ENCODE peak calls at places on chromosomes 2 and 18, in seven cellular contexts. O is K562, E is HCT116, P is endothelial cell of umbilical vein, L is GM12878, Y is HepG2, K is H1. C is an unnamed sample.

GRCh38 chr2:113219092-113219441 is 45.3 kb downstream of the PSD4 start:
- DNase-seq in O (no peak), E (no peak), P (no peak), L (no peak), Y (no peak), K (no peak), C (no peak)

GRCh38 chr2:197838036-197838435 is 33.6 kb downstream of the PLCL1 start:
- DNase-seq in O (no peak), E (no peak), P (peak; percentile 41), L (peak; percentile 30), Y (no peak), K (no peak), C (peak; percentile 36)

GRCh38 chr2:174681983-174682577 is 82.2 kb downstream of the CHRNA1 start:
- DNase-seq in O (no peak), E (no peak), P (peak; percentile 55), L (no peak), Y (no peak), K (peak; percentile 66), C (no peak)

GRCh38 chr2:58313926-58314325 is 72.8 kb upstream of the FANCL start:
- DNase-seq in O (no peak), E (no peak), P (no peak), L (no peak), Y (no peak), K (no peak), C (no peak)

GRCh38 chr2:84858123-84858522 is 22.8 kb downstream of the TRABD2A start:
- DNase-seq in O (no peak), E (no peak), P (no peak), L (no peak), Y (no peak), K (no peak), C (no peak)

GRCh38 chr18:8933714-8934284 is 168.7 kb upstream of the NDUFV2 start:
- DNase-seq in O (no peak), E (no peak), P (no peak), L (no peak), Y (no peak), K (no peak), C (peak; percentile 49)

GRCh38 chr2:9556121-9556869 is 665 bp upstream of the ADAM17 start:
- DNase-seq in O (no peak), E (no peak), P (peak; percentile 51), L (no peak), Y (no peak), K (no peak), C (peak; percentile 22)

GRCh38 chr2:174903243-174903513 is 102.0 kb downstream of the CHN1 start:
- DNase-seq in O (no peak), E (no peak), P (no peak), L (no peak), Y (no peak), K (no peak), C (no peak)

GRCh38 chr2:230430957-230431635 is 15.1 kb downstream of the SP100 start:
- DNase-seq in O (no peak), E (no peak), P (no peak), L (no peak), Y (no peak), K (no peak), C (no peak)

DNA sequence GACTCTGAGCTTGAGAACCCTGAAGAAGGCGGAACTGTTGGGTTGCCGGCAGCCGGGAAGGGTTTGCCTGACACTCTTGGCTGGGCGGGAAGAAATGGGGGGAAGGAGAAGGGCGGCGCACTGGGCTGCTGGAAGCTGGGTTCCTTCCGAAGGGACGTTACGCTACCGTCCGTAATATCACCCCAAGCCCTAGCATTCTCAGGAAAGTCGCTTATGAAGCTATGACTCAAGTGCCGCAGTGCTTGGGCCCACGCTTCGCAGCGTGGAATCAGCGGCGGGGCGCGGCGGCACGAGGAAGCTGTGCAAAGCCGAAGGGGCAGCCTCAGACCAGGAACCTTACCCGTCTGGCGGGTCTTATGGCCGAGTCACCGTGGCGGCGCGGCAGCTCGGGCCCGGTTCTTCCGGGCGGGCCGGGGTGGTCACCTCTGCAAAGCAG is 50.2 kb upstream of the SIGLEC15 start:
- DNase-seq in O (peak; percentile 18), E (peak; percentile 69), P (peak; percentile 89), L (no peak), Y (no peak), K (peak; percentile 75), C (peak; percentile 63)
- H3K9ac ChIP-seq in O (peak overlapping the region; percentile 78), E (peak overlapping the region; percentile 87), P (peak overlapping the region; percentile 80), L (peak overlapping the region; percentile 59), Y (no peak overlapping the region), K (no peak overlapping the region), C (peak overlapping the region; percentile 59)

DNA sequence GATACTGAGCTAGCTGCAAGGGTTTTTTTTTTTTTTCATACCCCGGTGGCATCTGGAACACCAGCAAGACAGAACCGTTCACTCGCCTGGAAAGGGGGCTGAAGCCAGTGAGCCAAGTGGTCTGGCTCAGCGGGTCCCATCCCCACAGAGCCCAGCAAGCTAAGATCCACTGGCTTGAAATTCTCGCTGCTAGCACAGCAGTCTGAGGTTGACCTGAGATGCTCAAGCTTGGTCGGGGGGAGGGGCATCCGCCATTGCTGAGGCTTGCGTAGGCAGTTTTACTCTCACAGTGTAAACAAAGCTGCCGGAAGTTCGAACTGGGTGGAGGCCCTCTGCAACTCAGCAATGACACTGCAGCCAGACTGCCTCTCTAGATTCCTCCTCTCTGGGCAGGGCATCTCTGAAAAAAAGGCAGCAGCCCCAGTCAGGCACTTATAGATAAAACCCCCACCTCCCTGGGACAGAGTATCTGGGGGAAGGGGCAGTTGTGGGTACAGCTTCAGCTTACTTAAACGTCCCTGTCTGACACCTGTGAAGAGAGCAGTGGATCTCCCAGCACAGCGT is 5.1 kb upstream of the MIB1 start:
- DNase-seq in O (peak; percentile 73), E (no peak), P (peak; percentile 27), L (no peak), Y (peak; percentile 79), K (peak; percentile 66), C (peak; percentile 73)
- TF ChIP-seq POLR2A in O (peak; percentile 71), E (no peak), P (no peak), L (no peak), Y (no peak), K (no peak), C (no peak)

GRCh38 chr2:55885944-55886281 is 37.7 kb downstream of the EFEMP1 start:
- DNase-seq in O (no peak), E (no peak), P (no peak), L (no peak), Y (no peak), K (no peak), C (no peak)

GRCh38 chr2:55887351-55887750 is 36.2 kb downstream of the EFEMP1 start:
- DNase-seq in O (no peak), E (no peak), P (no peak), L (no peak), Y (no peak), K (no peak), C (peak; percentile 55)

GRCh38 chr2:55888941-55889340 is 34.6 kb downstream of the EFEMP1 start:
- DNase-seq in O (no peak), E (no peak), P (peak; percentile 41), L (no peak), Y (no peak), K (no peak), C (peak; percentile 46)

GRCh38 chr2:55885129-55885943 is 38.2 kb downstream of the EFEMP1 start:
- DNase-seq in O (no peak), E (peak; percentile 24), P (peak; percentile 95), L (no peak), Y (no peak), K (no peak), C (peak; percentile 96)

DNA sequence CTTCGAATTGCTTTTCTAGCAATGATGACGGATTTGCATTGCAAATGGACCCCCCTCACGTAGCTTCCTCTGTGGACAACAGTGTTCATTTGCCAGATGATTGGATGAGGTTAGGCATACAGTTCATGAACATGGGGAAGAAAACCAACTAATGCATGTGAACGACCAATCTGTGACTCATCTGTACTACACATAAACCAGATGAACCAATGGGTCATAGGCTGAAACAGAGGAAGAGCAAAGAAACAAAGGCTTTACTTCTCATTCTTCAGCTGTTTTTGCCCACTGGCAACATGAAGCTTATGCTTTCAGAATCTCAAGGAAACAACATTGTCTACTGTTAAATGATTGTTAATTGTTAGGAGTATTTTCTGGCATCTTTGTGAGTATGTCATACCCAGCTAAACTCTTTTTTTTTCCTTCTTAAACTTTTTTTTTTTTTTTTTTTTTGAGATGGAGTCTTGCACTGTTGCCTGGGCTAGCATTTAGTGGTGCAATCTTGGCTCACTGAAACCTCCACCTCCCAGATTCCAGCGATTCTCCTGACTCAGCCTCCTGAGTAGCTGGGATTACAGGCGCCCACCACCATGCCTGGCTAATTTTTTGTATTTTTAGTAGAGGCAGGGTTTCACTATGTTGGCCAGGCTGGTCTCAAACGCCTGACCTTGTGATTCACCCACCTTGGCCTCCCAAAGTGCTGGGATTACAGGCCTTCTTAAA is 35.5 kb downstream of the EFEMP1 start:
- DNase-seq in O (no peak), E (no peak), P (peak; percentile 92), L (no peak), Y (no peak), K (no peak), C (peak; percentile 94)
- H3K9ac ChIP-seq in O (no peak overlapping the region), E (no peak overlapping the region), P (peak overlapping the region; percentile 46), L (no peak overlapping the region), Y (no peak overlapping the region), K (no peak overlapping the region), C (no peak overlapping the region)

GRCh38 chr18:12699747-12700146 is 2.8 kb downstream of the CEP76 start:
- DNase-seq in O (no peak), E (no peak), P (no peak), L (no peak), Y (peak; percentile 13), K (no peak), C (no peak)

GRCh38 chr18:12703096-12703567 is 290 bp downstream of the PSMG2 start:
- DNase-seq in O (no peak), E (no peak), P (no peak), L (no peak), Y (no peak), K (no peak), C (no peak)

GRCh38 chr18:12701161-12701560 is 1.4 kb downstream of the CEP76 start:
- DNase-seq in O (no peak), E (no peak), P (no peak), L (no peak), Y (no peak), K (no peak), C (peak; percentile 14)

GRCh38 chr18:12703714-12704113 is 872 bp downstream of the PSMG2 start:
- DNase-seq in O (no peak), E (no peak), P (no peak), L (no peak), Y (no peak), K (no peak), C (peak; percentile 46)

DNA sequence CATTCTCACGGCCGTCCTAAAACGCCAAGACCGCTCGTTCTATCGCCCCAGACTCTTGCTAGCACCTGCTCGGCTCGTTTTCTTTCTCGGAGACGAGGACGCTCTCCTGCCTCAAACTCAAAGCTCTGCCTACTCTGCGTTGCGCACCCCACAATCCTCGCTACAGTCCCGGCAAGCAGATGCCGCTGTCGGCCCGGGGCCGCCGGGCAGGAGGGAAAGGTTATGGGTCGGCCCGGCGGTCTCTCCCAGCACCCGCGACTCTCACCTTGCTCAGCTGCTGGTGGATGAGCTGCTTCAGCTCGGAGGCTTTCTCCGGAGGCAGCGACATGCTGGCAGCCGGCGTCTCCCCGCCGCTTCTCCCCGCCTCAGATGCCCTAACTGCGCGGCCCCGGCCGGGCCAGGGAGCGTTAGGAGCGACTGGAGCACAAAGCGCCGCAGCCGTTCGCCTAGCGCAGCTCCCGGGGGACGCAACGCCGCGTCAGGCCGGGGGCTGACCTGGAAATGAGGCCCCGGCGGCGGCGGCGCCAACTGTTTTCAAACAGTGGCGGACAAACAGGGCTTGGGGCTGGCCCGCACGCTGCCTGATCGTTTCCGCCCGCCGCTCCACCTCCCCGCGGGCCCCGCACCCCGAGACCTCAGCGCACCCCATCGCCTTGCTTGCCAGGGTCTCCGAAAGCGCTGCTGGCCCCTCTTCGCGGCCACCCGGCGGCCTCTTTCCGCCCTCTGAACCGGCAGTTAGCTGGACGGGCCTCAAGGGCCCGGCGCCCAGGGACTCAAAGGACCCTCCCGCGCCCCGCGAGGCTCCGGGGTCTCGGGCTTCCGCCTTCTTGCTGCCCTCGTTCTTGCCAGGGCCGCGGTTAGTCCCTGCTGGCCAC is at the start of the genes CEP76 and PSMG2:
- DNase-seq in O (peak; percentile 93), E (peak; percentile 64), P (peak; percentile 94), L (peak; percentile 53), Y (peak; percentile 81), K (peak; percentile 90), C (peak; percentile 84)
- TF ChIP-seq POLR2A in O (peak; percentile 94), E (peak; percentile 64), P (peak; percentile 77), L (peak; percentile 96), Y (peak; percentile 91), K (peak; percentile 28), C (peak; percentile 92)